ENCODE peak calls at places on chromosomes 2 and 18, in eight cellular contexts. One of them, this sample, is unnamed. For H3K36me3, the result is how much of the 10 kb centered on the place peaks cover.

GRCh38 chr2:107469437-107469995 is 357.2 kb upstream of the RGPD4 start:
- DNase-seq in left ventricle myocardium inferior: no peak
- DNase-seq in astrocyte: no peak
- DNase-seq in fibroblast of lung: no peak
- DNase-seq in GM23338: no peak
- DNase-seq in colonic mucosa: no peak
- DNase-seq in endodermal cell: no peak
- DNase-seq in heart left ventricle: no peak
- DNase-seq in this sample: no peak

GRCh38 chr2:25042321-25043240 is 705 bp downstream of the EFR3B start:
- DNase-seq in left ventricle myocardium inferior: peak
- DNase-seq in astrocyte: peak
- DNase-seq in fibroblast of lung: peak
- DNase-seq in GM23338: peak
- DNase-seq in colonic mucosa: peak
- DNase-seq in endodermal cell: peak
- DNase-seq in heart left ventricle: peak
- DNase-seq in this sample: peak

GRCh38 chr2:200585340-200585729 is 479 bp upstream of the AOX1 start:
- DNase-seq in left ventricle myocardium inferior: no peak
- DNase-seq in astrocyte: no peak
- DNase-seq in fibroblast of lung: no peak
- DNase-seq in GM23338: no peak
- DNase-seq in colonic mucosa: no peak
- DNase-seq in endodermal cell: no peak
- DNase-seq in heart left ventricle: no peak
- DNase-seq in this sample: no peak

GRCh38 chr2:8633735-8634313 is 48.0 kb upstream of the ID2 start:
- DNase-seq in left ventricle myocardium inferior: no peak
- DNase-seq in astrocyte: peak
- DNase-seq in fibroblast of lung: peak
- DNase-seq in GM23338: no peak
- DNase-seq in colonic mucosa: no peak
- DNase-seq in endodermal cell: no peak
- DNase-seq in heart left ventricle: no peak
- DNase-seq in this sample: no peak

GRCh38 chr2:213149332-213149875 is 2.0 kb downstream of the IKZF2 start:
- DNase-seq in left ventricle myocardium inferior: no peak
- DNase-seq in astrocyte: peak
- DNase-seq in fibroblast of lung: peak
- DNase-seq in GM23338: no peak
- DNase-seq in colonic mucosa: no peak
- DNase-seq in endodermal cell: no peak
- DNase-seq in heart left ventricle: no peak
- DNase-seq in this sample: no peak

GRCh38 chr2:174787485-174788205 is 23.4 kb upstream of the CHRNA1 start:
- DNase-seq in left ventricle myocardium inferior: no peak
- DNase-seq in astrocyte: peak
- DNase-seq in fibroblast of lung: peak
- DNase-seq in GM23338: peak
- DNase-seq in colonic mucosa: no peak
- DNase-seq in endodermal cell: peak
- DNase-seq in heart left ventricle: no peak
- DNase-seq in this sample: no peak

GRCh38 chr2:45804990-45805755 is 153.7 kb downstream of the PRKCE start:
- DNase-seq in left ventricle myocardium inferior: no peak
- DNase-seq in astrocyte: no peak
- DNase-seq in fibroblast of lung: no peak
- DNase-seq in GM23338: no peak
- DNase-seq in colonic mucosa: no peak
- DNase-seq in endodermal cell: no peak
- DNase-seq in heart left ventricle: no peak
- DNase-seq in this sample: no peak

GRCh38 chr2:205822578-205822977 is 140.3 kb downstream of the NRP2 start:
- DNase-seq in left ventricle myocardium inferior: no peak
- DNase-seq in astrocyte: peak
- DNase-seq in fibroblast of lung: peak
- DNase-seq in GM23338: no peak
- DNase-seq in colonic mucosa: no peak
- DNase-seq in endodermal cell: no peak
- DNase-seq in heart left ventricle: no peak
- DNase-seq in this sample: no peak

GRCh38 chr2:68469935-68470334 is 2.5 kb downstream of the APLF start:
- DNase-seq in left ventricle myocardium inferior: no peak
- DNase-seq in astrocyte: no peak
- DNase-seq in fibroblast of lung: no peak
- DNase-seq in GM23338: no peak
- DNase-seq in colonic mucosa: no peak
- DNase-seq in endodermal cell: no peak
- DNase-seq in heart left ventricle: no peak
- DNase-seq in this sample: no peak

GRCh38 chr2:26679857-26680256 is 12.7 kb upstream of the KCNK3 start:
- DNase-seq in left ventricle myocardium inferior: no peak
- DNase-seq in astrocyte: no peak
- DNase-seq in fibroblast of lung: no peak
- DNase-seq in GM23338: no peak
- DNase-seq in colonic mucosa: no peak
- DNase-seq in endodermal cell: peak
- DNase-seq in heart left ventricle: no peak
- DNase-seq in this sample: no peak

GRCh38 chr18:32372381-32373061 is 98.2 kb downstream of the GAREM1 start:
- DNase-seq in left ventricle myocardium inferior: no peak
- DNase-seq in astrocyte: no peak
- DNase-seq in fibroblast of lung: no peak
- DNase-seq in GM23338: no peak
- DNase-seq in colonic mucosa: peak
- DNase-seq in endodermal cell: no peak
- DNase-seq in heart left ventricle: no peak
- DNase-seq in this sample: no peak

GRCh38 chr18:55510809-55511208 is 77.2 kb downstream of the TCF4 start:
- DNase-seq in left ventricle myocardium inferior: no peak
- DNase-seq in astrocyte: peak
- DNase-seq in fibroblast of lung: peak
- DNase-seq in GM23338: peak
- DNase-seq in colonic mucosa: no peak
- DNase-seq in endodermal cell: no peak
- DNase-seq in heart left ventricle: no peak
- DNase-seq in this sample: no peak

GRCh38 chr2:126507425-126507867 is 148.5 kb upstream of the GYPC start:
- DNase-seq in left ventricle myocardium inferior: no peak
- DNase-seq in astrocyte: no peak
- DNase-seq in fibroblast of lung: no peak
- DNase-seq in GM23338: no peak
- DNase-seq in colonic mucosa: no peak
- DNase-seq in endodermal cell: no peak
- DNase-seq in heart left ventricle: no peak
- DNase-seq in this sample: no peak

GRCh38 chr2:160402997-160403979 is 90.3 kb downstream of the RBMS1 start:
- DNase-seq in left ventricle myocardium inferior: no peak
- DNase-seq in astrocyte: peak
- DNase-seq in fibroblast of lung: peak
- DNase-seq in GM23338: no peak
- DNase-seq in colonic mucosa: no peak
- DNase-seq in endodermal cell: no peak
- DNase-seq in heart left ventricle: no peak
- DNase-seq in this sample: no peak

GRCh38 chr2:173760553-173760952 is 204.6 kb downstream of the SP3 start:
- DNase-seq in left ventricle myocardium inferior: no peak
- DNase-seq in astrocyte: peak
- DNase-seq in fibroblast of lung: peak
- DNase-seq in GM23338: no peak
- DNase-seq in colonic mucosa: no peak
- DNase-seq in endodermal cell: no peak
- DNase-seq in heart left ventricle: no peak
- DNase-seq in this sample: no peak

GRCh38 chr2:66495788-66496640 is 61.1 kb downstream of the MEIS1 start:
- DNase-seq in left ventricle myocardium inferior: peak
- DNase-seq in astrocyte: peak
- DNase-seq in fibroblast of lung: peak
- DNase-seq in GM23338: peak
- DNase-seq in colonic mucosa: peak
- DNase-seq in endodermal cell: peak
- DNase-seq in heart left ventricle: peak
- DNase-seq in this sample: no peak
- TF ChIP-seq CTCF in left ventricle myocardium inferior: peak
- TF ChIP-seq CTCF in astrocyte: peak
- TF ChIP-seq CTCF in fibroblast of lung: peak
- TF ChIP-seq CTCF in GM23338: no peak
- TF ChIP-seq CTCF in colonic mucosa: no peak
- TF ChIP-seq CTCF in endodermal cell: peak
- TF ChIP-seq CTCF in heart left ventricle: no peak
- TF ChIP-seq CTCF in this sample: no peak

GRCh38 chr2:233460726-233461431 is 105.7 kb downstream of the USP40 start:
- DNase-seq in left ventricle myocardium inferior: no peak
- DNase-seq in astrocyte: no peak
- DNase-seq in fibroblast of lung: no peak
- DNase-seq in GM23338: no peak
- DNase-seq in colonic mucosa: peak
- DNase-seq in endodermal cell: no peak
- DNase-seq in heart left ventricle: peak
- DNase-seq in this sample: no peak

GRCh38 chr2:233462826-233463470 is 103.6 kb downstream of the USP40 start:
- DNase-seq in left ventricle myocardium inferior: no peak
- DNase-seq in astrocyte: no peak
- DNase-seq in fibroblast of lung: no peak
- DNase-seq in GM23338: no peak
- DNase-seq in colonic mucosa: no peak
- DNase-seq in endodermal cell: no peak
- DNase-seq in heart left ventricle: peak
- DNase-seq in this sample: no peak

GRCh38 chr2:233462202-233462785 is 104.3 kb downstream of the USP40 start:
- DNase-seq in left ventricle myocardium inferior: no peak
- DNase-seq in astrocyte: no peak
- DNase-seq in fibroblast of lung: no peak
- DNase-seq in GM23338: no peak
- DNase-seq in colonic mucosa: no peak
- DNase-seq in endodermal cell: no peak
- DNase-seq in heart left ventricle: peak
- DNase-seq in this sample: no peak

GRCh38 chr2:233459426-233459825 is 105.1 kb downstream of the DGKD start:
- DNase-seq in left ventricle myocardium inferior: no peak
- DNase-seq in astrocyte: no peak
- DNase-seq in fibroblast of lung: no peak
- DNase-seq in GM23338: no peak
- DNase-seq in colonic mucosa: no peak
- DNase-seq in endodermal cell: no peak
- DNase-seq in heart left ventricle: peak
- DNase-seq in this sample: no peak

DNA sequence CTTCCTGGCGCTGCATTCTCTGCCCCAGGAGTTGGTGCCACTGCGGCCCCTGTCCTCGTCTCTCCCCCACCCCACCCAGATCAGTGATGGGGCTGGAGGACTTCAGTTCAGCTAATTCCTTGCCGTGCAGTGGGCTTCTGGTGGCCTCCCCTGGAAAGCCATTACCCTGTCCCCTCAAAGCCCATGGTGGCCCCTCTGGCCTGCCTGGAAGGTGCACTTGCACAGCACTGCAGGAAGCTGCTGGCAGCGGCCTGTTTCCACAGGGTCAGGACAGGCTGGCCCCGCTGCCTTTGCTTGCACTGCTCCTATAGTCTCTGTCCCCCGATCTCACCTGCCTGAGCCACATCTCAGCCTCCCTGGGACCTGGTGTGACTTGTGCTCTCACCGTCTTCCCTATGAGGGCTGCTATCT is 105.1 kb downstream of the USP40 start:
- DNase-seq in left ventricle myocardium inferior: no peak
- DNase-seq in astrocyte: no peak
- DNase-seq in fibroblast of lung: no peak
- DNase-seq in GM23338: no peak
- DNase-seq in colonic mucosa: no peak
- DNase-seq in endodermal cell: no peak
- DNase-seq in heart left ventricle: peak
- DNase-seq in this sample: no peak
- H3K36me3 ChIP-seq in left ventricle myocardium inferior: half or more
- H3K36me3 ChIP-seq in astrocyte: under half
- H3K36me3 ChIP-seq in fibroblast of lung: under half
- H3K36me3 ChIP-seq in GM23338: under half
- H3K36me3 ChIP-seq in colonic mucosa: under half
- H3K36me3 ChIP-seq in endodermal cell: under half
- H3K36me3 ChIP-seq in heart left ventricle: half or more
- H3K36me3 ChIP-seq in this sample: half or more

GRCh38 chr2:40096360-40096759 is 317.3 kb upstream of the THUMPD2 start:
- DNase-seq in left ventricle myocardium inferior: no peak
- DNase-seq in astrocyte: peak
- DNase-seq in fibroblast of lung: peak
- DNase-seq in GM23338: no peak
- DNase-seq in colonic mucosa: no peak
- DNase-seq in endodermal cell: no peak
- DNase-seq in heart left ventricle: no peak
- DNase-seq in this sample: no peak
- TF ChIP-seq CTCF in left ventricle myocardium inferior: no peak
- TF ChIP-seq CTCF in astrocyte: no peak
- TF ChIP-seq CTCF in fibroblast of lung: no peak
- TF ChIP-seq CTCF in GM23338: no peak
- TF ChIP-seq CTCF in colonic mucosa: no peak
- TF ChIP-seq CTCF in endodermal cell: no peak
- TF ChIP-seq CTCF in heart left ventricle: no peak
- TF ChIP-seq CTCF in this sample: no peak

DNA sequence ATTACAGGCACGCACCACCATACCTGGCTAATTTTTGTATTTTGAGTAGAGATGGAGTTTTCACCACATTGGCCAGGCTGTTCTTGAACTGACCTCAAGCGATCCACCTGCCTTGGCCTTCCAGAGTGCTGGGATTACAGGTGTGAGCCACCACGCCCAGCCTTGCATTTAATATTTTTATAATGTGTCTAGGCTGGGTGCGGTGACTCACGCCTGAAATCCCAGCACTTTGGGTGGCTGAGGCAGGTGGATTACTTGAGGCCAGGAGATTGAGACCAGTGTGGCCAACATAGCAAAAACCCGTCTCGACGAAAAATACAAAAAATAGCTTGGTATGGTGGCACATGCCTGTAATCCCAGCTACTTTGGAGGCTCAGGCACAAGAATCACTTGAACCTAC is 3.2 kb downstream of the RPL37A start:
- DNase-seq in left ventricle myocardium inferior: no peak
- DNase-seq in astrocyte: no peak
- DNase-seq in fibroblast of lung: no peak
- DNase-seq in GM23338: no peak
- DNase-seq in colonic mucosa: peak
- DNase-seq in endodermal cell: no peak
- DNase-seq in heart left ventricle: no peak
- DNase-seq in this sample: no peak
- H3K36me3 ChIP-seq in left ventricle myocardium inferior: half or more
- H3K36me3 ChIP-seq in astrocyte: half or more
- H3K36me3 ChIP-seq in fibroblast of lung: under half
- H3K36me3 ChIP-seq in GM23338: half or more
- H3K36me3 ChIP-seq in colonic mucosa: under half
- H3K36me3 ChIP-seq in endodermal cell: half or more
- H3K36me3 ChIP-seq in heart left ventricle: half or more
- H3K36me3 ChIP-seq in this sample: under half

DNA sequence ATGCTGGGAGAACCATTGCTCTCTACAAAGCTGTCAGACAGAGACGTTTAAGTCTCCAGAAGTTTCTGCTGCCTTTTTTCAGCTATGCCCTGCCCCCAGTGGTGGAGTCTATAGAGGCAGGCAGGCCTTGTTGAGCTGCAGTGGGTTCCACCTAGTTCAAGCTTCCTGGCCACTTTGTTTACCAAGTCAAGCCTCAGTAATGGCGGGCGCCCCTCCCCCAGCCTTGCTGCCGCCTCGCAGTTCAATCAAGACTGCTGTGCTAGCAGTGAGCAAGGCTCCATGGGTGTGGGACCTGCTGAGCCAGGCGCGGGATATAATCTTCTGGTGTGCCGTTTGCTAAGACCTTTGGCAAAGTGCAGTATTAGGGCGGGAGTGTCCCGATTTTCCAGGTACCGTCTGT is 52.7 kb upstream of the SCYGR2 start:
- DNase-seq in left ventricle myocardium inferior: no peak
- DNase-seq in astrocyte: no peak
- DNase-seq in fibroblast of lung: no peak
- DNase-seq in GM23338: peak
- DNase-seq in colonic mucosa: no peak
- DNase-seq in endodermal cell: peak
- DNase-seq in heart left ventricle: peak
- DNase-seq in this sample: peak
- TF ChIP-seq CTCF in left ventricle myocardium inferior: no peak
- TF ChIP-seq CTCF in astrocyte: no peak
- TF ChIP-seq CTCF in fibroblast of lung: peak
- TF ChIP-seq CTCF in GM23338: peak
- TF ChIP-seq CTCF in colonic mucosa: no peak
- TF ChIP-seq CTCF in endodermal cell: peak
- TF ChIP-seq CTCF in heart left ventricle: no peak
- TF ChIP-seq CTCF in this sample: peak